ENCODE peak calls at places on chromosome 1, in nine cellular contexts. H is left lung, N is mucosa of descending colon, M is left ventricle myocardium inferior, V is neural crest cell, E is pancreas, D is heart right ventricle, K is psoas muscle, F is uterus. I is an unnamed sample.

GRCh38 chr1:3745071-3745470 is 7.2 kb upstream of the CCDC27 start:
- DNase-seq in H (no peak), N (no peak), M (no peak), V (no peak), E (peak; percentile 37), D (no peak), K (peak; percentile 29), F (no peak), I (no peak)

GRCh38 chr1:180424848-180425457 is 77.4 kb downstream of the ACBD6 start:
- DNase-seq in H (no peak), N (no peak), M (no peak), V (no peak), E (no peak), D (no peak), K (no peak), F (no peak), I (no peak)

GRCh38 chr1:64162151-64162550 is 41.3 kb upstream of the UBE2U start:
- DNase-seq in H (no peak), N (no peak), M (no peak), V (no peak), E (no peak), D (no peak), K (no peak), F (no peak), I (no peak)

GRCh38 chr1:229253170-229253974 is 17.5 kb upstream of the RAB4A start:
- DNase-seq in H (no peak), N (no peak), M (no peak), V (no peak), E (no peak), D (no peak), K (no peak), F (no peak), I (no peak)

GRCh38 chr1:65825736-65826135 is 33.0 kb downstream of the PDE4B start:
- DNase-seq in H (no peak), N (no peak), M (no peak), V (no peak), E (no peak), D (no peak), K (no peak), F (no peak), I (no peak)

GRCh38 chr1:50704126-50704525 is 255.9 kb downstream of the FAF1 start:
- DNase-seq in H (no peak), N (no peak), M (no peak), V (peak; percentile 25), E (no peak), D (no peak), K (no peak), F (no peak), I (no peak)

GRCh38 chr1:165637427-165637826 is 6.4 kb downstream of the MGST3 start:
- DNase-seq in H (no peak), N (no peak), M (no peak), V (no peak), E (no peak), D (no peak), K (no peak), F (no peak), I (no peak)

GRCh38 chr1:226643701-226644540 is 95.2 kb downstream of the ITPKB start:
- DNase-seq in H (no peak), N (peak; percentile 41), M (peak; percentile 11), V (no peak), E (peak; percentile 44), D (no peak), K (peak; percentile 48), F (peak; percentile 16), I (no peak)

GRCh38 chr1:13760340-13760739 is 60.4 kb downstream of the PRDM2 start:
- DNase-seq in H (no peak), N (no peak), M (no peak), V (no peak), E (no peak), D (no peak), K (no peak), F (no peak), I (no peak)

GRCh38 chr1:13759072-13759471 is 59.1 kb downstream of the PRDM2 start:
- DNase-seq in H (no peak), N (no peak), M (no peak), V (no peak), E (no peak), D (no peak), K (no peak), F (no peak), I (no peak)

GRCh38 chr1:13761883-13762282 is 61.9 kb downstream of the PRDM2 start:
- DNase-seq in H (no peak), N (no peak), M (no peak), V (no peak), E (no peak), D (no peak), K (no peak), F (no peak), I (no peak)

GRCh38 chr1:13762642-13763041 is 62.7 kb downstream of the PRDM2 start:
- DNase-seq in H (no peak), N (no peak), M (no peak), V (no peak), E (no peak), D (no peak), K (no peak), F (no peak), I (no peak)

DNA sequence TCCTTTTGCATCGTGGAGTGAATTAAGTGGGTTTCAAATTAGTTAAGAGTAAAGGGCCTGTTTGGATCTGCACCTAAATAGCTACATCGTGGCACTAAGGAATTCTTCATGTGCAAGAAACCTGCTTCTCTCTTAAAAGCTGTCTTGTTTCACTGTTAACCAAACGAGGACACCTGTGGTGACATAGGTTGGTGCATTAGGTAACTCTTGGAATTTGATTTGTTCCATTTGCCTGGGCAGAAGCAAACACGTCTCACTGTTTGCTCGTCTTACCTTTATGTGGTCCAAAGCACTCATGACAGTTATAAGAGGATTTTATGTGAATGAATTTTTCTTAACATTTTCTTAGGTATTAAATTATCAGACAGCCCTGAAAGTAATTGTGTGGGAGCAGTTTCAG is 60.9 kb downstream of the PRDM2 start:
- DNase-seq in H (no peak), N (no peak), M (no peak), V (no peak), E (no peak), D (no peak), K (no peak), F (no peak), I (no peak)
- TF ChIP-seq CTCF in H (no peak), N (no peak), M (no peak), V (no peak), E (no peak), D (no peak), K (no peak), F (no peak), I (no peak)

GRCh38 chr1:203826175-203826574 is 30.8 kb downstream of the ZBED6 start:
- DNase-seq in H (no peak), N (no peak), M (no peak), V (no peak), E (no peak), D (no peak), K (no peak), F (no peak), I (no peak)

GRCh38 chr1:203828424-203828823 is 33.0 kb upstream of the SNRPE start:
- DNase-seq in H (no peak), N (no peak), M (no peak), V (no peak), E (no peak), D (no peak), K (no peak), F (no peak), I (no peak)

GRCh38 chr1:203828002-203828401 is 32.6 kb downstream of the ZBED6 start:
- DNase-seq in H (no peak), N (no peak), M (no peak), V (no peak), E (no peak), D (no peak), K (no peak), F (no peak), I (no peak)

GRCh38 chr1:203818399-203818798 is 23.0 kb downstream of the ZBED6 start:
- DNase-seq in H (no peak), N (no peak), M (no peak), V (no peak), E (no peak), D (no peak), K (no peak), F (no peak), I (no peak)

DNA sequence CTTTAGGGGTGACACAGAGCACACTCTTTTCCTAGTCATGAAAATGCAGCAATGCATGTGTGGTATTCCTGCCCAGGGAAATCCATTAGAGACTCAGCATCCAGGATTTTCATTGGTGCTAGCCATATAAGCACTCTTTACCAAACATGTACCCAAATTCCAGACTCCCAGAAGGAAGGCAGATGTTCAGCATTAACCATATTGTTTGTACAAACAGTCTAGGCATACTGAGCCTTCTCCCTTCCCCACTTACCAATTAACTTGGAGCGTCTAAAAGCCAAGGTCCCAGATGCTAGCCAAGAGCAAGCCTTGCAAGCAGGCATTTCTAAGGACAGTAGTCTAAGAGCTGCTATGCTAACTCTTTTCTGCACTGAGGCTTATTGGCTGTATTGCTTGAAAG is 27.9 kb downstream of the ZBED6 start:
- DNase-seq in H (no peak), N (no peak), M (no peak), V (no peak), E (no peak), D (no peak), K (no peak), F (no peak), I (no peak)
- TF ChIP-seq CTCF in H (no peak), N (no peak), M (no peak), V (no peak), E (no peak), D (no peak), K (no peak), F (no peak), I (no peak)

GRCh38 chr1:200034262-200034557 is 6.7 kb downstream of the NR5A2 start:
- DNase-seq in H (no peak), N (no peak), M (no peak), V (no peak), E (no peak), D (no peak), K (no peak), F (no peak), I (no peak)

GRCh38 chr1:200034821-200035396 is 7.4 kb downstream of the NR5A2 start:
- DNase-seq in H (no peak), N (peak; percentile 74), M (no peak), V (no peak), E (no peak), D (no peak), K (no peak), F (no peak), I (no peak)

GRCh38 chr1:200035956-200036615 is 8.6 kb downstream of the NR5A2 start:
- DNase-seq in H (no peak), N (peak; percentile 57), M (no peak), V (no peak), E (no peak), D (no peak), K (no peak), F (no peak), I (no peak)

GRCh38 chr1:200035397-200035955 is 8.0 kb downstream of the NR5A2 start:
- DNase-seq in H (no peak), N (peak; percentile 57), M (no peak), V (no peak), E (peak; percentile 70), D (no peak), K (no peak), F (no peak), I (no peak)

DNA sequence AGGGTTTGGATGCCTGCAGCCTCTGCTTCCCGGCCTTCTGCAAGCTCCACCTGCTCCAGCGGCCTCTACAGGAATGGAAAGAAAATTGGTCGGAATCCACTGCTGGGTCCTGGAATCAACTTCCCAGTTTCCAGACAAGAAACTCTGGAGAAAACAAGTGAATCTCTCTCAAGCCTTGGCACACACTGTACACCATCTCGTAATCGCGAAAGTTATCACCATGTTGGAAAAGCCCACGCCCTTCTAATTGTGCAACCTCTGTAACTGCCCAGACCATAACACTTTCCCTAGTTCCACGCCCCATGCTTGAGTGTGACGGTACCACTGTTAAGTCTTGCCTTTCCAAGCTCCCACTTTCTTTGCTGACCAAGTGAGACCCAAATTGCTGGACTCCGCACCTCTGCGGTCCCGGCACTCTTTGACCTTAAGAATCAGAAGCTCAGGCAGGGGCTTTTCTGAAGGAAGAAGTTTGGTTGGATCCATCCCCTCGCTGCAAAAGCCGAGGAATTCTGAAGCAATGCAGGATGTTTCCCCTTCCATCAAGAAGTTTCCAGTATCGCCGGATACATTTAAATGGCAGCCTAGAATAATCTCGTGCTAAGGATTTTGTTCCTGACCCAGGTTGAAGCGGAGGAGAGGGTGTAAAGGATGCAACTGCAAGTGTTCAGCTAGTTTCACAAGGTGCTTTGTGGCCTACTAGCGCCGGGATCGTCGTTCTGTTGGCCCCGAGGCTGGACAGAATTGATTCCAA is 6.2 kb downstream of the NR5A2 start:
- DNase-seq in H (no peak), N (peak; percentile 58), M (no peak), V (no peak), E (no peak), D (no peak), K (no peak), F (no peak), I (no peak)
- TF ChIP-seq CTCF in H (no peak), N (no peak), M (no peak), V (no peak), E (no peak), D (no peak), K (no peak), F (no peak), I (no peak)

DNA sequence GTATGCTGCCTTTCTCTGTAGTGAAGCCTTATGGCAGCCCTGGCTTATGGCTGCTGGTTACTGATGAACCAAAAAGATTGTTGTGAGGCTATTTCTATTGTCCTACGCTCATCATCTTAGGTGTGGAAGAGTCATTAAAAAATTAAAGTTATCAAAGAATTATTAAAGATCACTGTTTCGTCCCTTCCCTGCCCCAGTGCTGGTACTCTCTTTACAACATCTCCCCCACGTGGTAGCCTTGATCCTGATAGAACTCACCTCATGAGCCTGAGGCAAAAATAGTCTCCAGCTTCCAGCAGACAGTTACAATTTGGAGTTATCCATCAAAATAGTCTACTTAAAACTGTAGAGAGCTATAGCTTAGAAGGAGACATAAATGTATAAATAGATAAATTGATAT is 201.5 kb downstream of the S1PR1 start:
- DNase-seq in H (no peak), N (no peak), M (no peak), V (no peak), E (no peak), D (no peak), K (no peak), F (no peak), I (no peak)
- TF ChIP-seq CTCF in H (peak; percentile 7), N (no peak), M (peak; percentile 39), V (peak; percentile 48), E (no peak), D (peak; percentile 22), K (no peak), F (no peak), I (no peak)

I was measured in mesothelial cell of epicardium.